ENCODE peak calls at places on chromosomes 3 and 15, in seven cellular contexts. F is cardiac fibroblast, U is right lobe of liver, A is HL-60, D is lower leg skin, W is fibroblast of mammary gland, M is A549. S is an unnamed sample.

GRCh38 chr3:161851941-161852566 is 355.4 kb downstream of the OTOL1 start:
- DNase-seq in D (no peak), M (peak), W (peak), U (peak), F (peak), A (no peak), S (peak)

GRCh38 chr15:100732359-100733055 is 130.1 kb downstream of the ASB7 start:
- DNase-seq in W (no peak), U (no peak), M (no peak), A (no peak), F (peak), D (peak), S (no peak)

GRCh38 chr15:87033056-87033455 is 953.4 kb downstream of the AGBL1 start:
- DNase-seq in W (no peak), M (no peak), A (no peak), D (no peak), F (peak), U (no peak), S (peak)

GRCh38 chr3:108471346-108471935 is 39.0 kb downstream of the MYH15 start:
- DNase-seq in U (no peak), F (peak), M (no peak), W (no peak), D (no peak), A (no peak), S (peak)

GRCh38 chr15:58742022-58742421 is 7.5 kb downstream of the ADAM10 start:
- DNase-seq in M (no peak), A (no peak), U (no peak), D (no peak), W (peak), F (no peak), S (no peak)

GRCh38 chr3:45536316-45536715 is 58.2 kb upstream of the LIMD1 start:
- DNase-seq in U (no peak), A (no peak), W (no peak), M (no peak), D (peak), F (no peak), S (no peak)

GRCh38 chr3:73407572-73407971 is 217.2 kb downstream of the PDZRN3 start:
- DNase-seq in W (no peak), F (no peak), U (no peak), M (no peak), D (no peak), A (no peak), S (no peak)

GRCh38 chr3:99783009-99783573 is 34.6 kb upstream of the CMSS1 start:
- DNase-seq in U (no peak), M (no peak), A (no peak), D (no peak), F (peak), W (peak), S (peak)

GRCh38 chr3:4735243-4735642 is 242.1 kb downstream of the ITPR1 start:
- DNase-seq in D (no peak), F (no peak), U (no peak), M (no peak), W (no peak), A (no peak), S (no peak)

GRCh38 chr3:1945698-1946097 is 153.0 kb upstream of the CNTN4 start:
- DNase-seq in W (no peak), F (no peak), U (no peak), A (no peak), D (no peak), M (no peak), S (no peak)

GRCh38 chr3:41893977-41894376 is 67.9 kb downstream of the ULK4 start:
- DNase-seq in F (peak), A (no peak), U (no peak), M (peak), W (peak), D (no peak), S (peak)

GRCh38 chr15:67945951-67946700 is 106.3 kb upstream of the RNU6-1 start:
- DNase-seq in U (no peak), D (no peak), F (no peak), A (no peak), M (no peak), W (peak), S (peak)

GRCh38 chr3:4416961-4417360 is 50.1 kb downstream of the SUMF1 start:
- DNase-seq in F (peak), W (peak), D (no peak), U (no peak), M (peak), A (no peak), S (peak)

GRCh38 chr15:94229591-94230365 is 1.6 kb upstream of the MCTP2 start:
- DNase-seq in F (no peak), W (no peak), A (no peak), U (no peak), D (no peak), M (no peak), S (no peak)

GRCh38 chr3:174784206-174784934 is 74.8 kb upstream of the NAALADL2 start:
- DNase-seq in M (no peak), W (peak), D (no peak), F (peak), U (no peak), A (no peak), S (peak)

GRCh38 chr3:115359507-115359906 is 212.4 kb upstream of the ZBTB20 start:
- DNase-seq in W (no peak), U (no peak), F (peak), D (no peak), A (no peak), M (no peak), S (peak)

GRCh38 chr3:43699864-43700263 is 9.1 kb downstream of the ABHD5 start:
- DNase-seq in F (no peak), W (peak), A (no peak), M (peak), U (no peak), D (no peak), S (peak)

GRCh38 chr3:16302082-16302631 is 37.1 kb downstream of the OXNAD1 start:
- DNase-seq in M (no peak), W (no peak), A (no peak), D (no peak), U (no peak), F (no peak), S (no peak)

GRCh38 chr15:70608156-70608555 is 155.2 kb downstream of the UACA start:
- DNase-seq in A (no peak), D (no peak), F (peak), M (no peak), W (peak), U (no peak), S (peak)

GRCh38 chr3:66593978-66594377 is 93.2 kb upstream of the LRIG1 start:
- DNase-seq in F (peak), D (no peak), A (no peak), M (peak), W (peak), U (no peak), S (peak)

GRCh38 chr3:57087361-57088092 is 27.1 kb downstream of the SPATA12 start:
- DNase-seq in W (no peak), U (no peak), F (no peak), A (no peak), M (no peak), D (no peak), S (no peak)

GRCh38 chr3:36501568-36502075 is 121.3 kb downstream of the STAC start:
- DNase-seq in M (no peak), F (no peak), U (no peak), W (no peak), A (no peak), D (no peak), S (no peak)

GRCh38 chr3:124812291-124813265 is 74.6 kb downstream of the ITGB5 start:
- DNase-seq in F (peak), W (peak), M (peak), D (peak), A (no peak), U (peak), S (peak)

GRCh38 chr3:120039642-120040610 is 54.3 kb downstream of the GSK3B start:
- DNase-seq in D (no peak), M (no peak), U (no peak), W (no peak), A (peak), F (peak), S (no peak)

GRCh38 chr3:78765671-78766485 is 1001.9 kb downstream of the ROBO1 start:
- DNase-seq in M (no peak), D (no peak), W (peak), A (no peak), U (no peak), F (no peak), S (no peak)

GRCh38 chr3:65335587-65335986 is 647.8 kb upstream of the ADAMTS9 start:
- DNase-seq in U (no peak), M (no peak), F (no peak), W (no peak), D (no peak), A (no peak), S (no peak)

GRCh38 chr3:10309736-10310135 is 11.2 kb downstream of the SEC13 start:
- DNase-seq in W (no peak), D (no peak), U (no peak), A (no peak), F (peak), M (no peak), S (peak)

GRCh38 chr3:13657660-13658435 is 108.9 kb downstream of the FBLN2 start:
- DNase-seq in D (no peak), A (no peak), M (peak), W (peak), F (peak), U (peak), S (peak)

GRCh38 chr15:90855139-90855538 is 13.2 kb upstream of the FURIN start:
- DNase-seq in M (no peak), D (no peak), W (no peak), F (no peak), A (no peak), U (no peak), S (no peak)

DNA sequence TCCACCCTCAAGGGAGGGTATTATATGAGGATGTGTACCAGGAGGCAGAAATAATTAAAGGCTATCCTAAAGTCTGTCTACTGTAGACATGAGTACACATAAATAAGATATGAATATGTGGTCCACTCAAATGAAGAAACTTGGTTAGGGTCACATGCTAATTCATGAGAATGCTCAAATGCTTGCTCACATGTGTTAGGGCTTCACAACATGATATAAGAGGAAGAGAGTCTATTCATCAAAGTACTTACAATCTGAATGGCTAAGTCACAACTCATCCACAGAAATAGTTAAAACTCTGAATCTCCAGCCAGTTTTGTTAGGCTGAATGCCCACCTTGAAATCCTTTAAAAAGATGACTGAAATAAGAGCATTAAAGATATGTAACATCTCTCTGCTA is 10.4 kb upstream of the TBC1D5 start:
- DNase-seq in D (no peak), F (peak), A (no peak), U (no peak), W (no peak), M (no peak), S (no peak)
- H3K4me3 ChIP-seq in D (no peak), F (no peak), A (no peak), U (no peak), W (no peak), M (no peak), S (no peak)

DNA sequence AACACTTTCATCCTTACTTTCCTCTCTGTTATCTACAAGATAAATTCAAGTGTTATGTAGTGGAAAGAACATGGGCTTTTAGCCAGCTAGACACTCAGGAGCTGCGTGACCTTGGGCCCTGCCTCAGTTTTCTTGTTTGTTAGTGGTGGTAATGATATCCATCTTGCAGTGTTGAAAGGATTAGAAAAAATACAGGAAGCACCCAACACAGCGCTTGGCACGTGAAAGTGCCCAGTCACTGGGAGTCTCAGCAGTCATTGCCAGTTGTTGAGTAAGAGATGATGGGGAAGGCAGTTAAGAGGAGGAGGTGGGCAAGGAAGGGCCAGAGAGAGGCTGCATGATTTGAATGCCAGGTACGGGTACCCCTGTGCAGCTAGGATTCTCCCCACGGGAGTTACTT is 5.3 kb downstream of the PDIA5 start:
- DNase-seq in D (peak), M (no peak), W (no peak), A (peak), F (no peak), U (no peak), S (peak)
- TF ChIP-seq CTCF in D (no peak), M (no peak), W (no peak), A (no peak), F (no peak), U (no peak), S (no peak)

GRCh38 chr3:138349926-138350665 is 1.7 kb downstream of the MRAS start:
- DNase-seq in D (no peak), W (peak), M (no peak), F (no peak), A (no peak), U (no peak), S (peak)
- H3K4me3 ChIP-seq in D (no peak), W (peak), M (no peak), F (no peak), A (no peak), U (no peak), S (peak)

GRCh38 chr3:54538346-54538745 is 389.5 kb downstream of the LRTM1 start:
- DNase-seq in A (no peak), U (no peak), W (no peak), F (no peak), M (no peak), D (no peak), S (no peak)
- TF ChIP-seq CTCF in A (no peak), U (no peak), W (no peak), F (no peak), M (no peak), D (no peak), S (no peak)

GRCh38 chr3:48899298-48899697 is 616 bp upstream of the SLC25A20 start:
- DNase-seq in F (no peak), U (no peak), M (no peak), A (no peak), W (no peak), D (no peak), S (no peak)
- H3K4me3 ChIP-seq in F (no peak), U (no peak), M (peak), A (no peak), W (peak), D (no peak), S (peak)

GRCh38 chr15:45134682-45135604 is 5.1 kb downstream of the DUOX1 start:
- DNase-seq in M (no peak), F (no peak), A (no peak), D (no peak), W (no peak), U (peak), S (no peak)
- TF ChIP-seq CTCF in M (no peak), F (no peak), A (no peak), D (no peak), W (no peak), U (no peak), S (no peak)

DNA sequence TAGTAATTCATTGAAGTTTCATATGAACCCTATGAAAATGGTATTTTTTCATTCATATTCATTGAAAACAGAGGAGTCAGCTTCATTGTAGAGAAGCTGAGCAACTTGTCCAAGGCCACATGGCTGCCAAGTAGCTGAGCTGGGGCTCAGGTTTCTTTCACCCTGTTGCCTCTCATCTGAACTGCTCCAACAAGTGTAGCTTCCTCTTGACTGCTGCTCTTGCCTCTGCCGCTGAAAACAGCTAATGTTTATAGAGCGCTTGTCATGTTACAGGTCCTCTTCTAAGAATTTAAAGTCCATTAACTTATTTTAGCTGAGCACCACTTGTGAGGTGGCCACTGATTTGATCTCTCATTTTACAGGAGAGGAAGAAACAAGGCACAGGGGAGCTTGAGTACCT is 81.1 kb downstream of the PDCD6IP start:
- DNase-seq in D (no peak), U (no peak), M (no peak), F (no peak), A (no peak), W (no peak), S (no peak)
- H3K4me3 ChIP-seq in D (no peak), U (no peak), M (no peak), F (no peak), A (no peak), W (no peak), S (no peak)

GRCh38 chr3:111577798-111578685 is 17.1 kb downstream of the ZBED2 start:
- DNase-seq in D (no peak), U (no peak), F (peak), M (peak), W (peak), A (peak), S (peak)
- TF ChIP-seq CTCF in D (no peak), U (peak), F (peak), M (peak), W (peak), A (peak), S (peak)